ENCODE peak calls at places on chromosome 10, in four cellular contexts. O is K562, S is H1, Y is HCT116. P is an unnamed sample.

GRCh38 chr10:7525314-7526016 is 114.6 kb upstream of the SFMBT2 start:
- DNase-seq in O (peak), S (peak), Y (peak), P (peak)

GRCh38 chr10:99711129-99711719 is 20.7 kb downstream of the COX15 start:
- DNase-seq in Y (peak), O (peak), S (no peak), P (peak)

GRCh38 chr10:100725041-100725440 is 20.3 kb upstream of the PAX2 start:
- DNase-seq in Y (no peak), O (no peak), S (peak), P (no peak)

GRCh38 chr10:57657164-57657765 is 610.4 kb downstream of the IPMK start:
- DNase-seq in Y (peak), O (peak), S (peak), P (peak)

GRCh38 chr10:70513848-70514309 is 35.3 kb downstream of the PALD1 start:
- DNase-seq in O (no peak), Y (no peak), S (peak), P (no peak)

GRCh38 chr10:88592425-88592824 is 5.9 kb downstream of the LIPJ start:
- DNase-seq in O (no peak), S (no peak), Y (no peak), P (no peak)

GRCh38 chr10:17518338-17518737 is 63.9 kb upstream of the ST8SIA6 start:
- DNase-seq in S (no peak), O (no peak), Y (no peak), P (no peak)

GRCh38 chr10:78806805-78807221 is 262.0 kb upstream of the ZMIZ1 start:
- DNase-seq in Y (no peak), S (no peak), O (no peak), P (no peak)

GRCh38 chr10:11515596-11516418 is 95.6 kb downstream of the USP6NL start:
- DNase-seq in S (no peak), O (peak), Y (peak), P (peak)

GRCh38 chr10:124266468-124267230 is 152.1 kb downstream of the OAT start:
- DNase-seq in S (no peak), O (no peak), Y (no peak), P (no peak)

GRCh38 chr10:35795131-35795819 is 153.2 kb upstream of the FZD8 start:
- DNase-seq in O (no peak), S (no peak), Y (no peak), P (no peak)

GRCh38 chr10:48523820-48524758 is 80.8 kb downstream of the ARHGAP22 start:
- DNase-seq in O (peak), Y (no peak), S (peak), P (peak)

GRCh38 chr10:117334921-117335320 is 40.3 kb downstream of the PDZD8 start:
- DNase-seq in O (no peak), Y (no peak), S (no peak), P (no peak)

GRCh38 chr10:87850742-87851205 is 12.6 kb downstream of the KLLN start:
- DNase-seq in S (no peak), Y (no peak), O (peak), P (peak)

GRCh38 chr10:123007558-123008378 is 827 bp downstream of the IKZF5 start:
- DNase-seq in Y (peak), S (no peak), O (peak), P (peak)

GRCh38 chr10:132972149-132972985 is 30.0 kb upstream of the CFAP46 start:
- DNase-seq in O (no peak), S (no peak), Y (no peak), P (no peak)

GRCh38 chr10:119078422-119079179 is 2.0 kb downstream of the EIF3A start:
- DNase-seq in Y (no peak), S (no peak), O (no peak), P (no peak)

GRCh38 chr10:62588116-62588515 is 213.9 kb downstream of the ZNF365 start:
- DNase-seq in O (no peak), Y (no peak), S (no peak), P (no peak)

GRCh38 chr10:117163061-117163953 is 25.2 kb upstream of the VAX1 start:
- DNase-seq in S (peak), Y (no peak), O (no peak), P (no peak)

GRCh38 chr10:129741280-129741977 is 222.6 kb downstream of the EBF3 start:
- DNase-seq in O (no peak), Y (no peak), S (no peak), P (no peak)

GRCh38 chr10:33602278-33602677 is 267.8 kb upstream of the NRP1 start:
- DNase-seq in S (no peak), O (no peak), Y (no peak), P (no peak)

GRCh38 chr10:22824984-22825383 is 102.9 kb upstream of the ARMC3 start:
- DNase-seq in O (no peak), S (no peak), Y (peak), P (no peak)

GRCh38 chr10:110681023-110681681 is 37.0 kb downstream of the RBM20 start:
- DNase-seq in Y (peak), S (peak), O (peak), P (peak)

DNA sequence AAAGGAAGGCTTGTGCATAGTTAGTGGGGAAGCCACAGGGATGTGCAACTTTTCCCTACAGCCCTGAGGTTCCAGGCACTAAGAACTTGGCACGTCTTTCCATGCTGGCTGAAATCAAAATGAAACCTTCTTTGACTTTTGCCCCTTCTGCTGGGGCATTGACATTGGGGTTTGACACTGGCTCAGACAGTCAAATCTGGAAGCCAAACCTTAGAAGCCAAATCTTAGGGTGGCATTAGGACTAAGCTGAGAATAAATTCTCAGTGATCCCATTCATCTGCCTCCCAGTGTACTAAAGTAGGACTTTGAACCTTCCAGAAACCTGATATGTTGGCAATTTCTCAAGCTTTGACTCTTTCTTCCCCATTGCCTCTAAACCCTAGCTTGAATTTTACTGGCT is 31.3 kb upstream of the INSYN2A start:
- DNase-seq in O (no peak), S (no peak), Y (no peak), P (no peak)
- TF ChIP-seq JUND in O (no peak), S (no peak), Y (no peak), P (no peak)

GRCh38 chr10:12703141-12703540 is 298.4 kb downstream of the CCDC3 start:
- DNase-seq in O (no peak), Y (no peak), S (no peak), P (no peak)

GRCh38 chr10:12699756-12700556 is 301.6 kb downstream of the CCDC3 start:
- DNase-seq in Y (no peak), O (no peak), S (peak), P (no peak)

GRCh38 chr10:12702215-12702614 is 299.3 kb downstream of the CCDC3 start:
- DNase-seq in Y (no peak), S (no peak), O (no peak), P (no peak)

GRCh38 chr10:12700557-12700874 is 301.0 kb downstream of the CCDC3 start:
- DNase-seq in O (no peak), Y (no peak), S (no peak), P (no peak)

DNA sequence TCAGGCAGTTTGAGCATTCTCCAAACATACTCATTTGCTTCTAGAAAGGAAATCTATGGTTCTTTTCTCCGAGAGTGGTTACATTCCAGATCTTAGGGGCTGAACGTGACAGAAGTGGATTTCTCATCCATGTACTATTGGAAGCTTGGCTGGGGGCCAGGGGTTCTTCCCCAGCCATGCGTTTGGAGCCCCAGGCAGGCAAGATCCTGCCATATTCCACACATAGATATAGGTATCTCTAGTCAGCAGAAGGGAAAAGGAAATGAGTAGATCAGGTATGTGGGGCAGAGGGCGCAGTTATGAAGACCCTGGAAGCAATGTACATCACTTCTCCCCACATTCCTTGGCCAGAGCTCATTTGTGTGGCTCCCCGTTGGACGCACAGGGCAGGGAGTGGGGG is 299.8 kb downstream of the CCDC3 start:
- DNase-seq in S (no peak), O (no peak), Y (no peak), P (no peak)
- TF ChIP-seq JUND in S (no peak), O (no peak), Y (no peak), P (no peak)

DNA sequence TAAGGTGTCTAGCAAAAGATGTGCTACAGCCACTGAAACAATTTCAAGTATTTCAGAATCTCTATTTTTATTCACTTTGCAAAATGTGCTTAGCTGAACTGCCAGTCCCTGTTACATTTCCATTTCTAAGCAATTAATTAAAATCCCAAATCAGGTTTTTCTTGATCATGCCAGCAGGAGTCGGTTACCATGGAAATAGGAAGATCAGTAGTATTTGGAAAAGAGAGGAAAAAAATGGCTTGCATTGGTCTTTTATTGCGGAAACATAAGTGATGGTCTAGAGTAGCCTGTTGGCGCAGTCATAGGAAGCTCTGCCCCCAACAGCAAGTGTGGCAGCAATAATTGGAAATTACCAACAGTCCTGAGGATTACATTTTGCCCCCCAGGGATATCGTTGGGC is 867.1 kb downstream of the GATA3 start:
- DNase-seq in Y (no peak), S (no peak), O (no peak), P (no peak)
- TF ChIP-seq JUND in Y (no peak), S (no peak), O (no peak), P (no peak)

GRCh38 chr10:65570143-65571010 is 1355.5 kb upstream of the LRRTM3 start:
- DNase-seq in S (peak), O (no peak), Y (peak), P (peak)
- TF ChIP-seq JUND in S (no peak), O (no peak), Y (no peak), P (no peak)

GRCh38 chr10:128026620-128027281 is 99.5 kb downstream of the MKI67 start:
- DNase-seq in O (no peak), Y (no peak), S (no peak), P (no peak)

GRCh38 chr10:128025437-128025836 is 100.8 kb downstream of the MKI67 start:
- DNase-seq in S (no peak), Y (no peak), O (no peak), P (no peak)

GRCh38 chr10:128022216-128023196 is 103.7 kb downstream of the MKI67 start:
- DNase-seq in S (no peak), O (no peak), Y (no peak), P (no peak)

GRCh38 chr10:128025951-128026350 is 100.3 kb downstream of the MKI67 start:
- DNase-seq in Y (no peak), O (no peak), S (no peak), P (no peak)

GRCh38 chr10:128024426-128024825 is 101.8 kb downstream of the MKI67 start:
- DNase-seq in S (no peak), O (no peak), Y (no peak), P (no peak)
- TF ChIP-seq JUND in S (no peak), O (no peak), Y (no peak), P (no peak)

DNA sequence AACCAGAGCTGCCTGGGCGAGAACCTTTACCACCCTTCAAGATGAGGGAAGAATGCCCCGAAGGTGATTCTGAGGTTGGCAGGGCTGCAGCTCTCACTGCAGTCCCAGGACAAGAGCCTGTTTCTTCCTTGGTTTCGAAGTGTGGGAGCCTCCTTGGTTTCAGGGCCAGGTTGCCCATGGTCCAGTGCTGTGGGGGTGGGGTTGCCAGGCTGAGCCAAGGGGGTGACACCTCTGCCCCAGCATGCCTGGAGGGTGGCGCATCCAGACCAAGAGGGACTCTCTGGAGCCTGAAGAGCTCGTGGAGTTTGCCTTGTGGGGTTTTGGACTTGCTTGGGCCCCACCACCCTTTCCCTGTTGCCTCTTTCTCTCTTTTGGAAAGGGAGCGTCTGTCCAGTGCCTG is 41.3 kb downstream of the WDR37 start:
- DNase-seq in Y (no peak), O (no peak), S (no peak), P (no peak)
- TF ChIP-seq JUND in Y (no peak), O (no peak), S (no peak), P (no peak)

DNA sequence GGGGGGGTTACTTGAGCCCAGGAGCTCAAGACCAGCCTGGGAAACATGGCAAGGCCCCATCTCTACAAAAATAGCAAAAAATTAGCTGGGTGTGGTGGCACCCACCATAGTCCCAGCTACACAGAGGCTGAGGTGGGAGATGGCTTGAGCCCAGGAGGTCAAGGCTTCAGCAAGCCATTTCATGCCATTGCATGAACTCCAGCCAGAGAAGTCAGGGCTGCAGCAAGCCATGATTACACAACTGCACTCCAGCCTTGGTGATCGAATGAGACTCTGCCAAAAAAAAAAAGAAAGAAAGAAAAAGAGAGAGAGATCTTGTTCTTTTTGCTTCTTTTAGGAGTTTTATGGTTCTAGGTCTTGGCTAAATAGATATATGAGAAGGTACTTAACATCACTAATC is 200.2 kb upstream of the PHYHIPL start:
- DNase-seq in S (no peak), O (no peak), Y (no peak), P (no peak)
- TF ChIP-seq JUND in S (no peak), O (no peak), Y (no peak), P (no peak)

DNA sequence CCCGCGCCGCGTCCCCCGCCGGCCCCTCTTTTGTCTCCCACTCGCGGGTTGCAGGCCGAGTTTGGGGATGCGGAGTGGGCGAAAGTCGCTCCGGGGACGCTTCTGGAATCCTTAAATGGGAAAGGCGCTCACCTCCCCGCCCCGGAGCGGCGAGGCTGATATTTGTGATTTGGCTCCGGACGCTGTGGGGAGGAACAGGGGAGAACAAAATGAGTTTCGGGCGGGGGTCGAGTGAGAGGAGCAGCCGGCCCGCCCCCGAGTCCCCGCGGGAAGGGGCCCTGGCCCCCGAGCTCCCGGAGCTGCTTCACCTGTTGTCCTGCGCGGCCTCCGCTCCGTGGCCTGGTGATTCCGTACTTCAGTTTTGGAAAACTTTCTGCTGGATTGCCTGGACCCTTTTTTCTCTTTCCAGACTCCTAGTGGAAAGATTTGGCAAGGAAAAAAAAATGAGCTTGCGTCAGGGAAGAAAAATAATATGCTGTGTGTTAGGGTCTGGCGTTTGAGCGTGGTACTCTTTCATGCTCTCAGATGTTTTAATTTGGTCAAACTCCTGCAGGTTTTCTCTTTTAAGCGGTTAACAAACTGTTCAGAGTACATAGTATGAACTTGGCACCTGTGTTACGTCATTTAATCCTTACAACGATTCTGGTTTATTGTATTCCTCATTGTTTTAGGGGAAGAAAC is 831 bp downstream of the BMPR1A start:
- DNase-seq in O (peak), S (no peak), Y (peak), P (no peak)
- TF ChIP-seq JUND in O (no peak), S (no peak), Y (no peak), P (no peak)

GRCh38 chr10:128050937-128051336 is 75.3 kb downstream of the MKI67 start:
- DNase-seq in S (no peak), Y (no peak), O (no peak), P (no peak)
- TF ChIP-seq JUND in S (no peak), Y (no peak), O (no peak), P (no peak)